ENCODE peak calls at places on chromosomes 12 and 14, in eight cellular contexts. H is Caco-2; C is ovary; O is mucosa of descending colon; X is psoas muscle; K is CD8-positive, alpha-beta T cell; L is HepG2; F is naive thymus-derived CD4-positive, alpha-beta T cell. Y is an unnamed sample. For H3K4me1, the result is how much of the 10 kb centered on the place peaks cover.

GRCh38 chr14:103782376-103782775 is 65.0 kb downstream of the PPP1R13B start:
- DNase-seq in O (no peak), K (no peak), F (no peak), L (no peak), X (no peak), C (no peak), H (no peak), Y (no peak)

GRCh38 chr14:92403981-92404380 is 81.0 kb downstream of the SLC24A4 start:
- DNase-seq in X (no peak), C (no peak), H (no peak), L (no peak), F (no peak), K (no peak), O (no peak), Y (no peak)

GRCh38 chr12:2640709-2641108 is 154.1 kb upstream of the FKBP4 start:
- DNase-seq in L (no peak), C (no peak), X (peak), F (no peak), O (peak), H (no peak), K (no peak), Y (peak)

GRCh38 chr14:55454264-55455151 is 14.1 kb upstream of the TBPL2 start:
- DNase-seq in C (peak), H (no peak), O (peak), K (no peak), F (no peak), L (peak), X (no peak), Y (peak)

GRCh38 chr14:88247228-88247627 is 75.8 kb downstream of the KCNK10 start:
- DNase-seq in F (no peak), K (no peak), H (no peak), L (no peak), O (no peak), X (no peak), C (no peak), Y (no peak)

GRCh38 chr14:96861568-96862310 is 64.6 kb downstream of the VRK1 start:
- DNase-seq in H (peak), L (peak), O (no peak), K (no peak), F (no peak), C (no peak), X (no peak), Y (no peak)

GRCh38 chr12:113372371-113372770 is 14.0 kb downstream of the PLBD2 start:
- DNase-seq in X (no peak), K (no peak), C (no peak), F (no peak), O (no peak), H (no peak), L (no peak), Y (peak)

GRCh38 chr14:55583942-55584468 is 4.0 kb downstream of the KTN1 start:
- DNase-seq in C (no peak), X (no peak), K (no peak), L (peak), O (no peak), H (no peak), F (no peak), Y (no peak)

GRCh38 chr14:67232066-67232465 is 9.2 kb upstream of the PALS1 start:
- DNase-seq in H (no peak), C (no peak), F (no peak), O (no peak), K (no peak), X (no peak), L (no peak), Y (no peak)

GRCh38 chr14:29587046-29587445 is 340.6 kb downstream of the PRKD1 start:
- DNase-seq in F (no peak), O (no peak), K (no peak), H (no peak), L (no peak), C (no peak), X (no peak), Y (no peak)

GRCh38 chr12:48997719-48998496 is 1.3 kb downstream of the DDN start:
- DNase-seq in O (peak), F (no peak), H (peak), L (no peak), C (no peak), K (no peak), X (peak), Y (no peak)

GRCh38 chr12:33438890-33439586 is 581 bp downstream of the SYT10 start:
- DNase-seq in F (no peak), L (no peak), H (peak), X (no peak), C (no peak), K (no peak), O (no peak), Y (no peak)

GRCh38 chr14:87108726-87109125 is 884.3 kb downstream of the GALC start:
- DNase-seq in L (no peak), X (no peak), O (no peak), H (no peak), K (no peak), C (no peak), F (no peak), Y (no peak)

GRCh38 chr12:104751024-104751570 is 207.0 kb downstream of the SLC41A2 start:
- DNase-seq in X (no peak), H (no peak), L (no peak), F (no peak), C (no peak), O (no peak), K (no peak), Y (no peak)

GRCh38 chr12:61011767-61012423 is 1248.3 kb upstream of the USP15 start:
- DNase-seq in X (no peak), C (no peak), O (no peak), K (no peak), H (no peak), F (no peak), L (no peak), Y (no peak)

GRCh38 chr14:97413991-97414717 is 617.0 kb downstream of the VRK1 start:
- DNase-seq in C (no peak), L (no peak), F (no peak), O (no peak), X (no peak), K (no peak), H (no peak), Y (no peak)

GRCh38 chr12:89984846-89985245 is 276.2 kb upstream of the ATP2B1 start:
- DNase-seq in F (no peak), X (no peak), L (no peak), H (no peak), O (no peak), C (no peak), K (no peak), Y (peak)

GRCh38 chr12:124389537-124390441 is 94.9 kb downstream of the RFLNA start:
- DNase-seq in F (no peak), C (peak), X (no peak), L (peak), H (no peak), K (no peak), O (no peak), Y (no peak)

GRCh38 chr14:96146131-96146771 is 58.4 kb upstream of the BDKRB2 start:
- DNase-seq in C (no peak), F (no peak), X (no peak), O (no peak), K (no peak), L (no peak), H (no peak), Y (no peak)

GRCh38 chr12:40552868-40553267 is 139.4 kb upstream of the CNTN1 start:
- DNase-seq in L (no peak), X (no peak), C (no peak), O (no peak), F (no peak), K (no peak), H (no peak), Y (no peak)

GRCh38 chr14:69620211-69620611 is 8.8 kb downstream of the SUSD6 start:
- DNase-seq in O (no peak), H (no peak), F (no peak), L (no peak), C (no peak), K (no peak), X (no peak), Y (no peak)

GRCh38 chr12:10652192-10652591 is 21.7 kb downstream of the STYK1 start:
- DNase-seq in F (no peak), C (no peak), X (no peak), L (no peak), H (no peak), O (no peak), K (no peak), Y (no peak)

DNA sequence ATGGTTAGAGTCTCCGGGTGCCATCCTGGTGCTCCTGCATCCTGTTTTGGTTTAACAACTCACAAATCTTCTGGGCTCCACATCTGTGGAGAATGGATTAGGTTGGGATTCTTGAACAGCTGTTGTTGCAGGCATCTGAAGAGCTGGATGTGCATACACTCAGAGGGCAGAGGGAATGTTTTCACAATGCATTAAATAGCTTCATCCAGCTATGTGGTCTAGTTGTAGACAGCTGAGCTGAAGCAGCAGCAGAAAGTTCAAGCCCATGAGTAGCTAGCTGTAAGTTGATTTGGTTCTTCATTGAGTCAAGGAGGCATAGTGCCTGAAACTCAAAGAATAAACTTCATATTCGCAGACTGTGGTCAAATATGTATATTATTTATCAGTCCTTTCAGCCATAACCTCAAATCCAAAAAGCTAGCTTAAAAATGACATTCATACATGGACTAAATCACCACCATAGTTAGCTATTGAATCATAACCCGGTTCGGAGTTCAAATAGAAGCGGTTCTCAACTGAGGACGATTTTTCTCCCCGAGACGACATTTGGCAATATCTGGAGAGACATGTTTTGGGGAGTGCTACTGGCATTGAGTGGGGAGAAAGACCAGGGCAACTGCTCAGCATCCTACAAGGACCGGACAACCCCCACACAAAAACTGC is 858 bp upstream of the ANKRD13A start:
- DNase-seq in O (no peak), X (no peak), K (no peak), C (no peak), L (no peak), H (no peak), F (no peak), Y (no peak)
- H3K4me1 ChIP-seq in O (under half), X (under half), K (under half), C (under half), L (half or more), H (under half), F (under half), Y (under half)

GRCh38 chr12:57142727-57143126 is 4.7 kb downstream of the LRP1-AS start:
- DNase-seq in F (no peak), C (no peak), K (no peak), H (no peak), L (no peak), X (no peak), O (no peak), Y (no peak)

GRCh38 chr12:57138526-57139272 is 8.7 kb downstream of the LRP1-AS start:
- DNase-seq in F (no peak), H (peak), K (no peak), C (peak), L (peak), X (peak), O (peak), Y (no peak)

GRCh38 chr12:57142121-57142520 is 5.3 kb downstream of the LRP1-AS start:
- DNase-seq in F (no peak), C (peak), X (no peak), O (no peak), H (no peak), K (no peak), L (no peak), Y (no peak)

GRCh38 chr12:57141249-57141648 is 6.2 kb downstream of the LRP1-AS start:
- DNase-seq in O (no peak), L (no peak), K (no peak), X (no peak), C (no peak), F (no peak), H (no peak), Y (no peak)

GRCh38 chr12:57139796-57140649 is 7.4 kb downstream of the LRP1-AS start:
- DNase-seq in X (no peak), F (no peak), L (no peak), H (no peak), O (no peak), C (no peak), K (no peak), Y (no peak)
- H3K4me1 ChIP-seq in X (under half), F (under half), L (half or more), H (under half), O (under half), C (under half), K (under half), Y (under half)

GRCh38 chr12:120236124-120236398 is 29.5 kb downstream of the PXN start:
- DNase-seq in C (no peak), H (no peak), F (peak), L (no peak), O (no peak), K (no peak), X (no peak), Y (no peak)
- H3K4me1 ChIP-seq in C (under half), H (half or more), F (half or more), L (half or more), O (half or more), K (half or more), X (half or more), Y (under half)

DNA sequence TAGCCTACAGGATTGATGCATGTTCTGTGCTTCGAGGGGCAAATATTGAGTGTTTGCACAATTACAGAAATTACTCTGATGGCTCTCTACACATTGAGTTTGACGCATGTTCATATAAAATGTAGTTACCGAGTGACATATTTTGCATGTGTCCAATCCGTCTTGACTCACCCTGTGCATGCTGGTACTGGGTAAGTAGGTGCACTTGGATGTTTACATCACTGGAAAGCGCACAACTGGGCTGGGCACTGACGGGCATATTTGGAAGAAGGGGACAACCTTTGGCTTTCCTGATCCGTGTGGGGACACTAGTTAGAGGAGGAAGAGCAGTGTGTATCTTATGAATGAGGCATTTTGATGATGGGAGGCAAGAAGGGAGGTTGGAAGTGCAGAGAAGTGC is 4.9 kb upstream of the KRT6A start:
- DNase-seq in L (no peak), C (no peak), X (no peak), H (no peak), F (no peak), K (no peak), O (no peak), Y (no peak)
- H3K4me1 ChIP-seq in L (under half), C (under half), X (under half), H (under half), F (under half), K (under half), O (under half), Y (under half)

GRCh38 chr12:67655829-67656614 is 7.5 kb downstream of the DYRK2 start:
- DNase-seq in X (no peak), K (no peak), L (no peak), O (no peak), C (no peak), F (no peak), H (no peak), Y (no peak)
- H3K4me1 ChIP-seq in X (half or more), K (half or more), L (under half), O (under half), C (under half), F (half or more), H (under half), Y (under half)

DNA sequence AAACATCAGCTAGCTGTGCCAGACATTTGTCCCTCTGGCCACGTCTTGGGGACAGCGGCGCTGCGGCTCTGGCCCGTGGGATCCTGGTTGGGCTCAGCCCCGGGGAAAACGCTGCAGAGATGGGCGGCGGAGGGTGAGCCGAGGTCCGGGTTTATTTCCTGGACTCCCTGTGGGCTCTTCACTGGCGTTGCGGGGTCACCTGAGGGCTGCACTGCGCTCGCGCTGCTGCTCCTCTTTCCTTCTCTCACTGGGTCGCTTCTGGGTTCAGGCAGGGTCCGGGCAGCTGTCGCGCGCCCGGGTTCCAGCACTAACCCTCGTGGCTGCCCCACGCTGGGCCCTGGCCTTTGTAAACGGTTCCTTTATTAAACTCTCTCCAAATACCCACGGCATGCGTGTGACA is 35.6 kb downstream of the NFKBIA start:
- DNase-seq in O (no peak), X (no peak), L (no peak), K (no peak), F (no peak), C (no peak), H (no peak), Y (no peak)
- H3K4me1 ChIP-seq in O (under half), X (under half), L (half or more), K (half or more), F (under half), C (under half), H (under half), Y (under half)

DNA sequence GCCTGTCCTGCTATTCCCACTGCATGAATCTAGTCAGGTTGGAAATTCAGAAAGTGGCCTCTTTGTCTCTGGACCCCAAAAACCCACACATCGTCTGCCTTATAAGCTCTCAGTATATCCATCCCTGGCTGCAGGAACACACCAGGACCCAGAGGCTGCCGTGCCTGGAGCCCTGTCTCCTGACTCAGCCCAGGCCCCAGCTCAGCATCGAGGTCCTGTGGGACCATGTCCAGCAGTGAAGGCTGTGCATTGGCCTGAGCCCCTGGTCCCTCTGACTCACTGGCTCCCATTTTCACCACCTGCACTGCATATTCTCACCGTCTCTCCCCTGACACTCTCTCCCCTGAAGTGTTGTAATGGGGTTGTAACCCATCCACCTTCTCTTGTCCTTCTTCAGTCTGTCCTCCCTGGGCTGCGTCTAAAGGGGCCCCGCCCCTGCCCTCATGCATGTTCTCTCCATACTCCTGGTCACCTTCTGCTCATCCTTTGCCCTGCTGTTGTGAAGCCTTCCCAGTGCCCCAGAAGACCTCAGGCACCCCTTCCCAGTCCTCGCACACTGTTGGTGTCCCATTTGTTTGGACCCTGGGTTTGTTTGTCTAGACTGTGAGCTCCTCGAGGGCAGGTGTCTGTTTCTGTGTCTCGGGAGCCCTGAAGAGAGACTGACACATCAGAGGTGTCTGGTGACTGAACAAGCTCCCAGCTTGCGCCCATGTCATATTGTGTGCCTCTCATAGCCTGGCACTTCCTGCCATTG is 43.8 kb downstream of the EVL start:
- DNase-seq in F (no peak), K (no peak), L (no peak), X (no peak), C (no peak), O (no peak), H (no peak), Y (no peak)
- H3K4me1 ChIP-seq in F (half or more), K (half or more), L (under half), X (under half), C (under half), O (under half), H (under half), Y (under half)

GRCh38 chr12:55715833-55716581 is at the start of gene BLOC1S1:
- DNase-seq in H (peak), K (peak), F (peak), X (peak), C (peak), O (peak), L (peak), Y (peak)
- H3K4me1 ChIP-seq in H (under half), K (under half), F (under half), X (half or more), C (under half), O (under half), L (half or more), Y (under half)

GRCh38 chr12:116276433-116277216 is 868 bp downstream of the MED13L start:
- DNase-seq in L (peak), H (peak), F (peak), X (peak), O (peak), K (peak), C (peak), Y (peak)

GRCh38 chr12:116274552-116275375 is 2.7 kb downstream of the MED13L start:
- DNase-seq in F (no peak), K (no peak), X (no peak), L (no peak), H (no peak), C (no peak), O (no peak), Y (no peak)

GRCh38 chr12:116278259-116278595 is 734 bp upstream of the MED13L start:
- DNase-seq in F (no peak), K (no peak), L (no peak), C (no peak), H (no peak), O (no peak), X (no peak), Y (no peak)

GRCh38 chr12:116278667-116279066 is 1.2 kb upstream of the MED13L start:
- DNase-seq in L (no peak), O (no peak), H (no peak), F (no peak), K (no peak), C (no peak), X (no peak), Y (no peak)

DNA sequence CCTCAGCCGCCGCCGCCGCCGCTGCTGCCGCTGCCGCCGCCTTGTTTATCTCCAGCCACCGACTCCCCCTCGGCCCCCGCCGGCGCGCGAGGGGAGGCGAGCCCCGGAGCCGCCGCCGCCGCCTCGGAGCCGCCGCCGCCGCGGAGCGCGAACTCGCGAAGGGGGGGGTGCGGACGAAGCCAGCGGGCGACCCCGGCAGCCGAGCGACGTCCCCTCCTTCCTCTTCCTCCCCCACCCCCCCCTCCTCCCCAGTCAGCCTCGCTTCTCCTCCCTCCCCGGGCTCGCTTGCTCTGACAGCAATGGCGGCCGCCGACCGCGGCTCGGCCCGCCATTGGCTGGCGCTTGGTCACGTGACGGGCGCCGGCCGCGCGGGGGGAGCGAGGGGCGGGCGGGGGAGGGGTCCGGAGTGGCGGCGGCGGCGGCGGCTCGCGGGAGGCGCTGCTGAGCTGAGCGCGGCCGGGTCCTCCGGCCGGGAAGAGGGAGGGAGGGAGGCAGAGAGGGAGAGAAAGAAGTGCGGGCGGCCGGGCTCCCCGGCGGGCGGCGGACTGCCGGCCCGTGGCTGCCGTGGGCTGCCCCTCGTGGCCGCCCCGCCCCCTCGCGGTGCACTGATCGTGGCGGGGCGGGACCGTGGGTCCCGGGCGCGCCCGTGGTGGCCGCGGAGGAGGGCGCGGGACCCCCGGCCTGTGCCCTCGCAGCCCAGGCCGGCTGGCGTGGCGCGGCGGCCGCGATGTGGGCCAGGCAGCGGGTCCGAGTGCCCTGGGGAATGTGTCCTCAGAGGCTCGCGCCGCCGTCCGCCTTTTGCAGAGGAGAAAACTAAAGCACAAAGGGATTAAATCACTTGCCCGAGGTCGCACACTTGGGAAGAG is at the start of gene MED13L:
- DNase-seq in O (peak), F (peak), K (peak), L (peak), H (peak), C (peak), X (peak), Y (peak)
- H3K4me1 ChIP-seq in O (under half), F (under half), K (under half), L (half or more), H (under half), C (under half), X (under half), Y (under half)

Y was measured in pancreas.